ENCODE peak calls at places on chromosomes 13 and 19, in seven cellular contexts. One of them, this sample, is unnamed.

GRCh38 chr13:40789275-40790231 is at the start of gene SLC25A15:
- DNase-seq in tibial nerve: peak
- DNase-seq in EL: peak
- DNase-seq in stimulated activated CD4-positive, alpha-beta T cell treated with anti-CD3 and anti-CD28 coated beads, Interleukin-15, amount 100 ng/mL, for 1 hour: peak
- DNase-seq in PC-9: peak
- DNase-seq in T-helper 2 cell: peak
- DNase-seq in HFFc6: peak
- DNase-seq in this sample: peak

GRCh38 chr13:44379885-44380284 is 6.3 kb downstream of the SERP2 start:
- DNase-seq in tibial nerve: no peak
- DNase-seq in EL: no peak
- DNase-seq in stimulated activated CD4-positive, alpha-beta T cell treated with anti-CD3 and anti-CD28 coated beads, Interleukin-15, amount 100 ng/mL, for 1 hour: no peak
- DNase-seq in PC-9: no peak
- DNase-seq in T-helper 2 cell: no peak
- DNase-seq in HFFc6: no peak
- DNase-seq in this sample: peak

GRCh38 chr13:50735071-50735470 is 108.4 kb downstream of the DLEU7 start:
- DNase-seq in tibial nerve: no peak
- DNase-seq in EL: no peak
- DNase-seq in stimulated activated CD4-positive, alpha-beta T cell treated with anti-CD3 and anti-CD28 coated beads, Interleukin-15, amount 100 ng/mL, for 1 hour: no peak
- DNase-seq in PC-9: no peak
- DNase-seq in T-helper 2 cell: no peak
- DNase-seq in HFFc6: no peak
- DNase-seq in this sample: no peak

GRCh38 chr19:34480971-34481821 is at the start of gene WTIP:
- DNase-seq in tibial nerve: peak
- DNase-seq in EL: peak
- DNase-seq in stimulated activated CD4-positive, alpha-beta T cell treated with anti-CD3 and anti-CD28 coated beads, Interleukin-15, amount 100 ng/mL, for 1 hour: no peak
- DNase-seq in PC-9: peak
- DNase-seq in T-helper 2 cell: no peak
- DNase-seq in HFFc6: peak
- DNase-seq in this sample: no peak

GRCh38 chr13:36332986-36333385 is 13.2 kb downstream of the SPART start:
- DNase-seq in tibial nerve: no peak
- DNase-seq in EL: peak
- DNase-seq in stimulated activated CD4-positive, alpha-beta T cell treated with anti-CD3 and anti-CD28 coated beads, Interleukin-15, amount 100 ng/mL, for 1 hour: no peak
- DNase-seq in PC-9: no peak
- DNase-seq in T-helper 2 cell: no peak
- DNase-seq in HFFc6: no peak
- DNase-seq in this sample: no peak

GRCh38 chr19:12450817-12451216 is 10.0 kb upstream of the ZNF443 start:
- DNase-seq in tibial nerve: no peak
- DNase-seq in EL: no peak
- DNase-seq in stimulated activated CD4-positive, alpha-beta T cell treated with anti-CD3 and anti-CD28 coated beads, Interleukin-15, amount 100 ng/mL, for 1 hour: no peak
- DNase-seq in PC-9: no peak
- DNase-seq in T-helper 2 cell: no peak
- DNase-seq in HFFc6: no peak
- DNase-seq in this sample: no peak

GRCh38 chr19:4304509-4305252 is at the start of gene FSD1:
- DNase-seq in tibial nerve: no peak
- DNase-seq in EL: peak
- DNase-seq in stimulated activated CD4-positive, alpha-beta T cell treated with anti-CD3 and anti-CD28 coated beads, Interleukin-15, amount 100 ng/mL, for 1 hour: peak
- DNase-seq in PC-9: no peak
- DNase-seq in T-helper 2 cell: peak
- DNase-seq in HFFc6: peak
- DNase-seq in this sample: no peak

GRCh38 chr13:46759861-46760260 is 37.1 kb downstream of the ESD start:
- DNase-seq in tibial nerve: no peak
- DNase-seq in EL: no peak
- DNase-seq in stimulated activated CD4-positive, alpha-beta T cell treated with anti-CD3 and anti-CD28 coated beads, Interleukin-15, amount 100 ng/mL, for 1 hour: no peak
- DNase-seq in PC-9: no peak
- DNase-seq in T-helper 2 cell: no peak
- DNase-seq in HFFc6: no peak
- DNase-seq in this sample: peak

GRCh38 chr19:41299755-41300089 is 10.2 kb upstream of the CCDC97 start:
- DNase-seq in tibial nerve: peak
- DNase-seq in EL: peak
- DNase-seq in stimulated activated CD4-positive, alpha-beta T cell treated with anti-CD3 and anti-CD28 coated beads, Interleukin-15, amount 100 ng/mL, for 1 hour: no peak
- DNase-seq in PC-9: no peak
- DNase-seq in T-helper 2 cell: no peak
- DNase-seq in HFFc6: peak
- DNase-seq in this sample: no peak

GRCh38 chr13:49828452-49828851 is 36.0 kb upstream of the KPNA3 start:
- DNase-seq in tibial nerve: no peak
- DNase-seq in EL: no peak
- DNase-seq in stimulated activated CD4-positive, alpha-beta T cell treated with anti-CD3 and anti-CD28 coated beads, Interleukin-15, amount 100 ng/mL, for 1 hour: no peak
- DNase-seq in PC-9: no peak
- DNase-seq in T-helper 2 cell: no peak
- DNase-seq in HFFc6: no peak
- DNase-seq in this sample: peak

GRCh38 chr19:56856822-56857221 is 16.3 kb upstream of the PEG3 start:
- DNase-seq in tibial nerve: no peak
- DNase-seq in EL: no peak
- DNase-seq in stimulated activated CD4-positive, alpha-beta T cell treated with anti-CD3 and anti-CD28 coated beads, Interleukin-15, amount 100 ng/mL, for 1 hour: no peak
- DNase-seq in PC-9: no peak
- DNase-seq in T-helper 2 cell: no peak
- DNase-seq in HFFc6: no peak
- DNase-seq in this sample: no peak

GRCh38 chr13:44259045-44260042 is 114.3 kb upstream of the SERP2 start:
- DNase-seq in tibial nerve: no peak
- DNase-seq in EL: peak
- DNase-seq in stimulated activated CD4-positive, alpha-beta T cell treated with anti-CD3 and anti-CD28 coated beads, Interleukin-15, amount 100 ng/mL, for 1 hour: peak
- DNase-seq in PC-9: no peak
- DNase-seq in T-helper 2 cell: peak
- DNase-seq in HFFc6: no peak
- DNase-seq in this sample: no peak

GRCh38 chr19:35030257-35031071 is at the start of gene SCN1B:
- DNase-seq in tibial nerve: no peak
- DNase-seq in EL: peak
- DNase-seq in stimulated activated CD4-positive, alpha-beta T cell treated with anti-CD3 and anti-CD28 coated beads, Interleukin-15, amount 100 ng/mL, for 1 hour: peak
- DNase-seq in PC-9: peak
- DNase-seq in T-helper 2 cell: peak
- DNase-seq in HFFc6: peak
- DNase-seq in this sample: peak

GRCh38 chr13:76864259-76864658 is 21.9 kb downstream of the KCTD12 start:
- DNase-seq in tibial nerve: no peak
- DNase-seq in EL: no peak
- DNase-seq in stimulated activated CD4-positive, alpha-beta T cell treated with anti-CD3 and anti-CD28 coated beads, Interleukin-15, amount 100 ng/mL, for 1 hour: no peak
- DNase-seq in PC-9: no peak
- DNase-seq in T-helper 2 cell: no peak
- DNase-seq in HFFc6: no peak
- DNase-seq in this sample: no peak

GRCh38 chr19:29497241-29497640 is 28.6 kb upstream of the VSTM2B start:
- DNase-seq in tibial nerve: no peak
- DNase-seq in EL: no peak
- DNase-seq in stimulated activated CD4-positive, alpha-beta T cell treated with anti-CD3 and anti-CD28 coated beads, Interleukin-15, amount 100 ng/mL, for 1 hour: no peak
- DNase-seq in PC-9: no peak
- DNase-seq in T-helper 2 cell: no peak
- DNase-seq in HFFc6: no peak
- DNase-seq in this sample: no peak

GRCh38 chr19:20039203-20039723 is at the start of gene ZNF682:
- DNase-seq in tibial nerve: peak
- DNase-seq in EL: peak
- DNase-seq in stimulated activated CD4-positive, alpha-beta T cell treated with anti-CD3 and anti-CD28 coated beads, Interleukin-15, amount 100 ng/mL, for 1 hour: peak
- DNase-seq in PC-9: peak
- DNase-seq in T-helper 2 cell: peak
- DNase-seq in HFFc6: peak
- DNase-seq in this sample: no peak

GRCh38 chr13:110442946-110443632 is 118.4 kb downstream of the RAB20 start:
- DNase-seq in tibial nerve: no peak
- DNase-seq in EL: peak
- DNase-seq in stimulated activated CD4-positive, alpha-beta T cell treated with anti-CD3 and anti-CD28 coated beads, Interleukin-15, amount 100 ng/mL, for 1 hour: no peak
- DNase-seq in PC-9: no peak
- DNase-seq in T-helper 2 cell: no peak
- DNase-seq in HFFc6: peak
- DNase-seq in this sample: no peak

GRCh38 chr13:88544836-88545235 is 873.7 kb downstream of the SLITRK5 start:
- DNase-seq in tibial nerve: no peak
- DNase-seq in EL: no peak
- DNase-seq in stimulated activated CD4-positive, alpha-beta T cell treated with anti-CD3 and anti-CD28 coated beads, Interleukin-15, amount 100 ng/mL, for 1 hour: no peak
- DNase-seq in PC-9: no peak
- DNase-seq in T-helper 2 cell: no peak
- DNase-seq in HFFc6: no peak
- DNase-seq in this sample: no peak

GRCh38 chr19:14615628-14616027 is 32.7 kb downstream of the CLEC17A start:
- DNase-seq in tibial nerve: no peak
- DNase-seq in EL: no peak
- DNase-seq in stimulated activated CD4-positive, alpha-beta T cell treated with anti-CD3 and anti-CD28 coated beads, Interleukin-15, amount 100 ng/mL, for 1 hour: no peak
- DNase-seq in PC-9: no peak
- DNase-seq in T-helper 2 cell: no peak
- DNase-seq in HFFc6: no peak
- DNase-seq in this sample: no peak

GRCh38 chr13:92967923-92968322 is 258.7 kb upstream of the GPC6 start:
- DNase-seq in tibial nerve: no peak
- DNase-seq in EL: peak
- DNase-seq in stimulated activated CD4-positive, alpha-beta T cell treated with anti-CD3 and anti-CD28 coated beads, Interleukin-15, amount 100 ng/mL, for 1 hour: no peak
- DNase-seq in PC-9: no peak
- DNase-seq in T-helper 2 cell: no peak
- DNase-seq in HFFc6: no peak
- DNase-seq in this sample: peak

GRCh38 chr13:46119883-46120614 is 15.2 kb upstream of the CPB2 start:
- DNase-seq in tibial nerve: no peak
- DNase-seq in EL: peak
- DNase-seq in stimulated activated CD4-positive, alpha-beta T cell treated with anti-CD3 and anti-CD28 coated beads, Interleukin-15, amount 100 ng/mL, for 1 hour: no peak
- DNase-seq in PC-9: peak
- DNase-seq in T-helper 2 cell: no peak
- DNase-seq in HFFc6: peak
- DNase-seq in this sample: peak

GRCh38 chr13:110874508-110874960 is 40.3 kb downstream of the ANKRD10 start:
- DNase-seq in tibial nerve: peak
- DNase-seq in EL: peak
- DNase-seq in stimulated activated CD4-positive, alpha-beta T cell treated with anti-CD3 and anti-CD28 coated beads, Interleukin-15, amount 100 ng/mL, for 1 hour: peak
- DNase-seq in PC-9: peak
- DNase-seq in T-helper 2 cell: peak
- DNase-seq in HFFc6: peak
- DNase-seq in this sample: peak

GRCh38 chr19:5080030-5080644 is 111.2 kb downstream of the KDM4B start:
- DNase-seq in tibial nerve: no peak
- DNase-seq in EL: no peak
- DNase-seq in stimulated activated CD4-positive, alpha-beta T cell treated with anti-CD3 and anti-CD28 coated beads, Interleukin-15, amount 100 ng/mL, for 1 hour: no peak
- DNase-seq in PC-9: no peak
- DNase-seq in T-helper 2 cell: no peak
- DNase-seq in HFFc6: no peak
- DNase-seq in this sample: no peak

GRCh38 chr13:113845723-113846638 is 17.9 kb downstream of the GAS6 start:
- DNase-seq in tibial nerve: no peak
- DNase-seq in EL: no peak
- DNase-seq in stimulated activated CD4-positive, alpha-beta T cell treated with anti-CD3 and anti-CD28 coated beads, Interleukin-15, amount 100 ng/mL, for 1 hour: no peak
- DNase-seq in PC-9: no peak
- DNase-seq in T-helper 2 cell: no peak
- DNase-seq in HFFc6: no peak
- DNase-seq in this sample: no peak

GRCh38 chr19:13057147-13057572 is 45.5 kb downstream of the LYL1 start:
- DNase-seq in tibial nerve: no peak
- DNase-seq in EL: no peak
- DNase-seq in stimulated activated CD4-positive, alpha-beta T cell treated with anti-CD3 and anti-CD28 coated beads, Interleukin-15, amount 100 ng/mL, for 1 hour: no peak
- DNase-seq in PC-9: no peak
- DNase-seq in T-helper 2 cell: no peak
- DNase-seq in HFFc6: no peak
- DNase-seq in this sample: peak

GRCh38 chr19:16325161-16325527 is 518 bp downstream of the KLF2 start:
- DNase-seq in tibial nerve: no peak
- DNase-seq in EL: peak
- DNase-seq in stimulated activated CD4-positive, alpha-beta T cell treated with anti-CD3 and anti-CD28 coated beads, Interleukin-15, amount 100 ng/mL, for 1 hour: no peak
- DNase-seq in PC-9: peak
- DNase-seq in T-helper 2 cell: no peak
- DNase-seq in HFFc6: no peak
- DNase-seq in this sample: no peak

GRCh38 chr19:4337906-4338440 is 654 bp downstream of the STAP2 start:
- DNase-seq in tibial nerve: no peak
- DNase-seq in EL: peak
- DNase-seq in stimulated activated CD4-positive, alpha-beta T cell treated with anti-CD3 and anti-CD28 coated beads, Interleukin-15, amount 100 ng/mL, for 1 hour: no peak
- DNase-seq in PC-9: no peak
- DNase-seq in T-helper 2 cell: no peak
- DNase-seq in HFFc6: no peak
- DNase-seq in this sample: peak

GRCh38 chr19:10418281-10419199 is 1.8 kb upstream of the PDE4A start:
- DNase-seq in tibial nerve: no peak
- DNase-seq in EL: no peak
- DNase-seq in stimulated activated CD4-positive, alpha-beta T cell treated with anti-CD3 and anti-CD28 coated beads, Interleukin-15, amount 100 ng/mL, for 1 hour: no peak
- DNase-seq in PC-9: no peak
- DNase-seq in T-helper 2 cell: no peak
- DNase-seq in HFFc6: no peak
- DNase-seq in this sample: no peak

GRCh38 chr19:2613507-2614295 is 88.8 kb downstream of the GNG7 start:
- DNase-seq in tibial nerve: no peak
- DNase-seq in EL: peak
- DNase-seq in stimulated activated CD4-positive, alpha-beta T cell treated with anti-CD3 and anti-CD28 coated beads, Interleukin-15, amount 100 ng/mL, for 1 hour: peak
- DNase-seq in PC-9: no peak
- DNase-seq in T-helper 2 cell: peak
- DNase-seq in HFFc6: peak
- DNase-seq in this sample: no peak

GRCh38 chr13:27976362-27977177 is 7.5 kb upstream of the CDX2 start:
- DNase-seq in tibial nerve: no peak
- DNase-seq in EL: no peak
- DNase-seq in stimulated activated CD4-positive, alpha-beta T cell treated with anti-CD3 and anti-CD28 coated beads, Interleukin-15, amount 100 ng/mL, for 1 hour: no peak
- DNase-seq in PC-9: no peak
- DNase-seq in T-helper 2 cell: no peak
- DNase-seq in HFFc6: no peak
- DNase-seq in this sample: no peak

GRCh38 chr13:52695856-52696255 is 43.2 kb downstream of the SUGT1 start:
- DNase-seq in tibial nerve: no peak
- DNase-seq in EL: peak
- DNase-seq in stimulated activated CD4-positive, alpha-beta T cell treated with anti-CD3 and anti-CD28 coated beads, Interleukin-15, amount 100 ng/mL, for 1 hour: no peak
- DNase-seq in PC-9: no peak
- DNase-seq in T-helper 2 cell: no peak
- DNase-seq in HFFc6: peak
- DNase-seq in this sample: no peak

GRCh38 chr13:29909975-29910674 is 59.7 kb upstream of the UBL3 start:
- DNase-seq in tibial nerve: no peak
- DNase-seq in EL: peak
- DNase-seq in stimulated activated CD4-positive, alpha-beta T cell treated with anti-CD3 and anti-CD28 coated beads, Interleukin-15, amount 100 ng/mL, for 1 hour: no peak
- DNase-seq in PC-9: peak
- DNase-seq in T-helper 2 cell: no peak
- DNase-seq in HFFc6: peak
- DNase-seq in this sample: no peak